ENCODE peak calls at places on chromosomes 16 and 17, in eight cellular contexts. One of them, this sample, is unnamed.

GRCh38 chr16:79994413-79994812 is 393.9 kb upstream of the MAF start:
- DNase-seq in IMR-90: no peak
- DNase-seq in lung: no peak
- DNase-seq in psoas muscle: no peak
- DNase-seq in effector memory CD4-positive, alpha-beta T cell: no peak
- DNase-seq in kidney: no peak
- DNase-seq in DND-41: no peak
- DNase-seq in A549: no peak
- DNase-seq in this sample: no peak

GRCh38 chr16:15764112-15764511 is 92.7 kb downstream of the MYH11 start:
- DNase-seq in IMR-90: no peak
- DNase-seq in lung: no peak
- DNase-seq in psoas muscle: no peak
- DNase-seq in effector memory CD4-positive, alpha-beta T cell: no peak
- DNase-seq in kidney: peak; percentile 8
- DNase-seq in DND-41: no peak
- DNase-seq in A549: no peak
- DNase-seq in this sample: no peak

GRCh38 chr17:77125432-77125901 is 15.3 kb upstream of the SEC14L1 start:
- DNase-seq in IMR-90: peak; percentile 91
- DNase-seq in lung: no peak
- DNase-seq in psoas muscle: no peak
- DNase-seq in effector memory CD4-positive, alpha-beta T cell: no peak
- DNase-seq in kidney: no peak
- DNase-seq in DND-41: no peak
- DNase-seq in A549: peak; percentile 97
- DNase-seq in this sample: no peak

GRCh38 chr17:41190328-41190727 is 641 bp downstream of the KRTAP9-1 start:
- DNase-seq in IMR-90: no peak
- DNase-seq in lung: no peak
- DNase-seq in psoas muscle: no peak
- DNase-seq in effector memory CD4-positive, alpha-beta T cell: no peak
- DNase-seq in kidney: no peak
- DNase-seq in DND-41: no peak
- DNase-seq in A549: no peak
- DNase-seq in this sample: no peak

GRCh38 chr17:42010898-42011516 is 6.2 kb downstream of the DNAJC7 start:
- DNase-seq in IMR-90: peak; percentile 22
- DNase-seq in lung: no peak
- DNase-seq in psoas muscle: no peak
- DNase-seq in effector memory CD4-positive, alpha-beta T cell: no peak
- DNase-seq in kidney: no peak
- DNase-seq in DND-41: no peak
- DNase-seq in A549: peak; percentile 76
- DNase-seq in this sample: peak; percentile 58

GRCh38 chr17:81210868-81211267 is 11.9 kb downstream of the CEP131 start:
- DNase-seq in IMR-90: no peak
- DNase-seq in lung: no peak
- DNase-seq in psoas muscle: no peak
- DNase-seq in effector memory CD4-positive, alpha-beta T cell: no peak
- DNase-seq in kidney: no peak
- DNase-seq in DND-41: no peak
- DNase-seq in A549: no peak
- DNase-seq in this sample: no peak

GRCh38 chr17:56735842-56736241 is 97.9 kb downstream of the C17orf67 start:
- DNase-seq in IMR-90: no peak
- DNase-seq in lung: no peak
- DNase-seq in psoas muscle: no peak
- DNase-seq in effector memory CD4-positive, alpha-beta T cell: no peak
- DNase-seq in kidney: no peak
- DNase-seq in DND-41: no peak
- DNase-seq in A549: no peak
- DNase-seq in this sample: no peak

GRCh38 chr16:56321571-56321970 is 103.8 kb downstream of the AMFR start:
- DNase-seq in IMR-90: no peak
- DNase-seq in lung: no peak
- DNase-seq in psoas muscle: no peak
- DNase-seq in effector memory CD4-positive, alpha-beta T cell: no peak
- DNase-seq in kidney: no peak
- DNase-seq in DND-41: no peak
- DNase-seq in A549: no peak
- DNase-seq in this sample: no peak

GRCh38 chr17:74010903-74011302 is 192.6 kb upstream of the RPL38 start:
- DNase-seq in IMR-90: no peak
- DNase-seq in lung: no peak
- DNase-seq in psoas muscle: no peak
- DNase-seq in effector memory CD4-positive, alpha-beta T cell: no peak
- DNase-seq in kidney: no peak
- DNase-seq in DND-41: no peak
- DNase-seq in A549: no peak
- DNase-seq in this sample: no peak

GRCh38 chr17:63702223-63702577 is 2.3 kb upstream of the LIMD2 start:
- DNase-seq in IMR-90: no peak
- DNase-seq in lung: no peak
- DNase-seq in psoas muscle: no peak
- DNase-seq in effector memory CD4-positive, alpha-beta T cell: peak; percentile 40
- DNase-seq in kidney: peak; percentile 76
- DNase-seq in DND-41: peak; percentile 54
- DNase-seq in A549: no peak
- DNase-seq in this sample: peak; percentile 90

GRCh38 chr17:62718420-62718819 is 89.7 kb downstream of the MARCHF10 start:
- DNase-seq in IMR-90: peak; percentile 61
- DNase-seq in lung: no peak
- DNase-seq in psoas muscle: no peak
- DNase-seq in effector memory CD4-positive, alpha-beta T cell: no peak
- DNase-seq in kidney: no peak
- DNase-seq in DND-41: no peak
- DNase-seq in A549: no peak
- DNase-seq in this sample: no peak

GRCh38 chr16:17467923-17468540 is 2.7 kb downstream of the XYLT1 start:
- DNase-seq in IMR-90: peak; percentile 69
- DNase-seq in lung: no peak
- DNase-seq in psoas muscle: peak; percentile 58
- DNase-seq in effector memory CD4-positive, alpha-beta T cell: no peak
- DNase-seq in kidney: peak; percentile 73
- DNase-seq in DND-41: peak; percentile 37
- DNase-seq in A549: peak; percentile 26
- DNase-seq in this sample: peak; percentile 68

GRCh38 chr16:580141-580945 is 9.5 kb upstream of the RAB40C start:
- DNase-seq in IMR-90: no peak
- DNase-seq in lung: no peak
- DNase-seq in psoas muscle: no peak
- DNase-seq in effector memory CD4-positive, alpha-beta T cell: no peak
- DNase-seq in kidney: no peak
- DNase-seq in DND-41: no peak
- DNase-seq in A549: no peak
- DNase-seq in this sample: no peak

GRCh38 chr16:35195173-35195863 is 1735.9 kb downstream of the TP53TG3F start:
- DNase-seq in IMR-90: no peak
- DNase-seq in lung: no peak
- DNase-seq in psoas muscle: no peak
- DNase-seq in effector memory CD4-positive, alpha-beta T cell: no peak
- DNase-seq in kidney: peak; percentile 54
- DNase-seq in DND-41: no peak
- DNase-seq in A549: no peak
- DNase-seq in this sample: no peak

GRCh38 chr17:83054518-83055125 is 24.8 kb upstream of the METRNL start:
- DNase-seq in IMR-90: no peak
- DNase-seq in lung: no peak
- DNase-seq in psoas muscle: no peak
- DNase-seq in effector memory CD4-positive, alpha-beta T cell: no peak
- DNase-seq in kidney: peak; percentile 34
- DNase-seq in DND-41: no peak
- DNase-seq in A549: no peak
- DNase-seq in this sample: no peak

GRCh38 chr16:73033271-73033998 is 14.5 kb downstream of the ZFHX3 start:
- DNase-seq in IMR-90: no peak
- DNase-seq in lung: no peak
- DNase-seq in psoas muscle: no peak
- DNase-seq in effector memory CD4-positive, alpha-beta T cell: no peak
- DNase-seq in kidney: no peak
- DNase-seq in DND-41: no peak
- DNase-seq in A549: no peak
- DNase-seq in this sample: no peak

GRCh38 chr17:30155389-30155788 is 38.8 kb downstream of the NSRP1 start:
- DNase-seq in IMR-90: no peak
- DNase-seq in lung: no peak
- DNase-seq in psoas muscle: no peak
- DNase-seq in effector memory CD4-positive, alpha-beta T cell: no peak
- DNase-seq in kidney: no peak
- DNase-seq in DND-41: no peak
- DNase-seq in A549: no peak
- DNase-seq in this sample: no peak

GRCh38 chr17:21149626-21150025 is 22.9 kb downstream of the DHRS7B start:
- DNase-seq in IMR-90: no peak
- DNase-seq in lung: no peak
- DNase-seq in psoas muscle: no peak
- DNase-seq in effector memory CD4-positive, alpha-beta T cell: no peak
- DNase-seq in kidney: no peak
- DNase-seq in DND-41: no peak
- DNase-seq in A549: no peak
- DNase-seq in this sample: no peak

GRCh38 chr17:16442594-16443389 is 27.4 kb downstream of the TRPV2 start:
- DNase-seq in IMR-90: no peak
- DNase-seq in lung: no peak
- DNase-seq in psoas muscle: no peak
- DNase-seq in effector memory CD4-positive, alpha-beta T cell: no peak
- DNase-seq in kidney: no peak
- DNase-seq in DND-41: no peak
- DNase-seq in A549: no peak
- DNase-seq in this sample: peak; percentile 61

GRCh38 chr17:45237686-45238085 is 16.0 kb downstream of the FMNL1 start:
- DNase-seq in IMR-90: no peak
- DNase-seq in lung: no peak
- DNase-seq in psoas muscle: no peak
- DNase-seq in effector memory CD4-positive, alpha-beta T cell: no peak
- DNase-seq in kidney: no peak
- DNase-seq in DND-41: no peak
- DNase-seq in A549: no peak
- DNase-seq in this sample: no peak
- H3K4me1 ChIP-seq in IMR-90: peaks cover 4% of the 10 kb centered on the region
- H3K4me1 ChIP-seq in lung: no peaks in the 10 kb centered on the region
- H3K4me1 ChIP-seq in psoas muscle: no peaks in the 10 kb centered on the region
- H3K4me1 ChIP-seq in effector memory CD4-positive, alpha-beta T cell: peaks cover 17% of the 10 kb centered on the region
- H3K4me1 ChIP-seq in kidney: no peaks in the 10 kb centered on the region
- H3K4me1 ChIP-seq in DND-41: no peaks in the 10 kb centered on the region
- H3K4me1 ChIP-seq in A549: peaks cover 12% of the 10 kb centered on the region
- H3K4me1 ChIP-seq in this sample: no peaks in the 10 kb centered on the region

DNA sequence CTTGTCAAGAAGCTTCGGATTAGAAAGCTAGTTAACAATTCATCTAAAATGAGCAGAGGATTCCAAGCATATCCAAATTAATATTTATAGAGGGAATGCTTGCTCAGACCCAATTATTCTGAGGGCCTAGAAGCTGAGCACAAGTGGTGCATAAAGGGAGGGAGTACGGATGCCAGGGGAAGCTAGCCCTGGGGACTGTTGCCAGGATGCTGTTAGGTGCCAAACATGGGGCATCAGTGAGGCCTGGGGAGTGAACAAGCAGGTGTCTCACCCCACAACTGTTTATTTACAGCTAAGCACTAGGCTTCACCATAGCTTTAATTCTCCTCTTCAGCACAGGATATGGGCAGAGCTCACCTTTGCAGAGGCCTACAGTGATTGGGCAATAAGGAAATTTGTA is 684.1 kb upstream of the C16orf82 start:
- DNase-seq in IMR-90: no peak
- DNase-seq in lung: no peak
- DNase-seq in psoas muscle: no peak
- DNase-seq in effector memory CD4-positive, alpha-beta T cell: no peak
- DNase-seq in kidney: no peak
- DNase-seq in DND-41: no peak
- DNase-seq in A549: no peak
- DNase-seq in this sample: no peak
- H3K4me3 ChIP-seq in IMR-90: no peak overlapping the region
- H3K4me3 ChIP-seq in lung: no peak overlapping the region
- H3K4me3 ChIP-seq in psoas muscle: no peak overlapping the region
- H3K4me3 ChIP-seq in effector memory CD4-positive, alpha-beta T cell: no peak overlapping the region
- H3K4me3 ChIP-seq in kidney: no peak overlapping the region
- H3K4me3 ChIP-seq in DND-41: no peak overlapping the region
- H3K4me3 ChIP-seq in A549: no peak overlapping the region
- H3K4me3 ChIP-seq in this sample: no peak overlapping the region

DNA sequence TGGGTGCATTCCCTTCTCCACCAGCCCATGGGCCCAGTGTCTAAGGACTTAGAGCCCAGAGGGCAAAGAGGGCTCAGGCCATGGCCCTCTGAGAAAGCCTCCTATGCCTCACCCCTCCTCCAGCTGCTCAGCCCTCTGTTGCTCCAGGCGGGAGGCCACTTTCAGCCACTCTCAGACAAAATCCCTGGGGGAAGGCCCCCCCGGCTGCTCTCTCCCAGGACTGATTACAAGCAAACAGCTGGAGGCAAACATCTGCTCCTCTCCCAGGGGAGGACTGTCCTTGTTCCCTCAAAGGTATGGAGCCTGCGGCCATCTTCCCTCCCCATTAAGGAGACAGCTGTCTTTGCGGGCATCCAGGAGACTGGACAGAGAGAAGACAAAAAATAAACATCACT is 54.9 kb upstream of the DLX4 start:
- DNase-seq in IMR-90: no peak
- DNase-seq in lung: no peak
- DNase-seq in psoas muscle: no peak
- DNase-seq in effector memory CD4-positive, alpha-beta T cell: no peak
- DNase-seq in kidney: no peak
- DNase-seq in DND-41: no peak
- DNase-seq in A549: no peak
- DNase-seq in this sample: no peak
- H3K4me1 ChIP-seq in IMR-90: no peaks in the 10 kb centered on the region
- H3K4me1 ChIP-seq in lung: peaks cover 6% of the 10 kb centered on the region
- H3K4me1 ChIP-seq in psoas muscle: no peaks in the 10 kb centered on the region
- H3K4me1 ChIP-seq in effector memory CD4-positive, alpha-beta T cell: peaks cover 6% of the 10 kb centered on the region
- H3K4me1 ChIP-seq in kidney: no peaks in the 10 kb centered on the region
- H3K4me1 ChIP-seq in DND-41: no peaks in the 10 kb centered on the region
- H3K4me1 ChIP-seq in A549: peaks cover 20% of the 10 kb centered on the region
- H3K4me1 ChIP-seq in this sample: no peaks in the 10 kb centered on the region

DNA sequence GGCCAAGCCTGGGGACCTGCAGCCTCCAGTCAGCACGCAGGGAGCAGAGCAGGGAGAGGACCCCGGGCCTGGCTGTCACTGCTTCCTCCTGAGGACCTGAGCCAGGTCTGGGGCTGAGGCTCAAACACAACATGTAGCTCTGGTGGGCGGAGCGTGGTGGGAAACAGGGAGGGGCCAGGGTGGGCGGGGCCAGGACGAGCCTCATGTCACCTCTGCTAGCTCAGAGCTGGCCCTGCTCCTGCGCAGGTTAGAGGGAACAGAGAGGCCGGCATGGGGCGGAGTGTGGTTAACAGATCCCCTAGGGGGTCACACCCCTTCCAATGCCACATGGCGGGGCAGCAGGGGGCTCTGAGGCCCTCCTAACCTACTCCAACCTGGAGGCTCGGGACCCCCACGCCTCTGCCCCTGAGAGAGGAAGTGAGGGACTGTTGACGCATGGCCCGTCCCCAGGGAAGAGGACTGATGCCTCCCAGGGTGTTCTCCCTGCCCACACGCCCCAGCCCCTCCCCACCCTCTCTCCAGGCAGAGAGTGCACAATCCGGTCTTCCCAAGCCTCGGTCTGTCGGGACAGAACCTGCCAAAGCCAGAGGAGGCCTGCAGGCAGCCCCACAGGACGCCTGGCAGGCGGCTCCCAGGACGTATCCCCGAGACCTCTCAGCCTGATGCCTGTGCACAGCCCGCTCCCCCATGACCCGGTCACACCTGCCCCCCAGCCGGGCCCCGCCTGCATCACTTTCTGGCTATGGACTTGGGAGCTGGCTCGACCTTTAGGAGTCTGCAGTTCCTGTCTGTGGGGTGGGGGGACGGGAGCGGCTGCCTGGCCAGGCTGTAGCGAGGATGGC is 15.2 kb downstream of the PIEZO1 start:
- DNase-seq in IMR-90: no peak
- DNase-seq in lung: peak; percentile 65
- DNase-seq in psoas muscle: no peak
- DNase-seq in effector memory CD4-positive, alpha-beta T cell: no peak
- DNase-seq in kidney: no peak
- DNase-seq in DND-41: peak; percentile 31
- DNase-seq in A549: peak; percentile 66
- DNase-seq in this sample: peak; percentile 91
- H3K4me3 ChIP-seq in IMR-90: no peak overlapping the region
- H3K4me3 ChIP-seq in lung: no peak overlapping the region
- H3K4me3 ChIP-seq in psoas muscle: peak overlapping the region; percentile 36
- H3K4me3 ChIP-seq in effector memory CD4-positive, alpha-beta T cell: no peak overlapping the region
- H3K4me3 ChIP-seq in kidney: peak overlapping the region; percentile 46
- H3K4me3 ChIP-seq in DND-41: no peak overlapping the region
- H3K4me3 ChIP-seq in A549: no peak overlapping the region
- H3K4me3 ChIP-seq in this sample: no peak overlapping the region

This sample was measured in Karpas-422.